ENCODE peak calls at places on chromosomes 4 and X, in ten cellular contexts. One of them, this sample, is unnamed.

GRCh38 chr4:82043081-82043808 is 330.5 kb downstream of the HNRNPD start:
- DNase-seq in activated naive CD8-positive, alpha-beta T cell treated with anti-CD3 and anti-CD28 coated beads, Interleukin-2, amount 50 U/mL, for 16 hours: no peak
- DNase-seq in activated CD4-positive, alpha-beta T cell treated with anti-CD3 and anti-CD28 coated beads, Interleukin-2, amount 10 ng/mL, durations not matched to agents 7 days and 5 days: no peak
- DNase-seq in NCI-H2107: no peak
- DNase-seq in HCT116: no peak
- DNase-seq in endothelial cell: peak; percentile 8
- DNase-seq in IMR-90: no peak
- DNase-seq in Panc1: no peak
- DNase-seq in NCI-H524: peak; percentile 15
- DNase-seq in HFF-Myc: no peak
- DNase-seq in this sample: no peak

GRCh38 chr4:140298001-140298400 is 75.4 kb upstream of the SCOC start:
- DNase-seq in activated naive CD8-positive, alpha-beta T cell treated with anti-CD3 and anti-CD28 coated beads, Interleukin-2, amount 50 U/mL, for 16 hours: no peak
- DNase-seq in activated CD4-positive, alpha-beta T cell treated with anti-CD3 and anti-CD28 coated beads, Interleukin-2, amount 10 ng/mL, durations not matched to agents 7 days and 5 days: no peak
- DNase-seq in NCI-H2107: no peak
- DNase-seq in HCT116: no peak
- DNase-seq in endothelial cell: no peak
- DNase-seq in IMR-90: no peak
- DNase-seq in Panc1: no peak
- DNase-seq in NCI-H524: no peak
- DNase-seq in HFF-Myc: no peak
- DNase-seq in this sample: no peak

GRCh38 chr4:174580597-174580996 is 58.3 kb upstream of the HPGD start:
- DNase-seq in activated naive CD8-positive, alpha-beta T cell treated with anti-CD3 and anti-CD28 coated beads, Interleukin-2, amount 50 U/mL, for 16 hours: no peak
- DNase-seq in activated CD4-positive, alpha-beta T cell treated with anti-CD3 and anti-CD28 coated beads, Interleukin-2, amount 10 ng/mL, durations not matched to agents 7 days and 5 days: no peak
- DNase-seq in NCI-H2107: no peak
- DNase-seq in HCT116: no peak
- DNase-seq in endothelial cell: no peak
- DNase-seq in IMR-90: no peak
- DNase-seq in Panc1: no peak
- DNase-seq in NCI-H524: no peak
- DNase-seq in HFF-Myc: no peak
- DNase-seq in this sample: no peak

GRCh38 chr4:98293089-98293887 is 32.1 kb downstream of the RAP1GDS1 start:
- DNase-seq in activated naive CD8-positive, alpha-beta T cell treated with anti-CD3 and anti-CD28 coated beads, Interleukin-2, amount 50 U/mL, for 16 hours: no peak
- DNase-seq in activated CD4-positive, alpha-beta T cell treated with anti-CD3 and anti-CD28 coated beads, Interleukin-2, amount 10 ng/mL, durations not matched to agents 7 days and 5 days: no peak
- DNase-seq in NCI-H2107: no peak
- DNase-seq in HCT116: no peak
- DNase-seq in endothelial cell: no peak
- DNase-seq in IMR-90: peak; percentile 33
- DNase-seq in Panc1: no peak
- DNase-seq in NCI-H524: peak; percentile 4
- DNase-seq in HFF-Myc: no peak
- DNase-seq in this sample: no peak

GRCh38 chrX:64642482-64642881 is 247.2 kb upstream of the MTMR8 start:
- DNase-seq in activated naive CD8-positive, alpha-beta T cell treated with anti-CD3 and anti-CD28 coated beads, Interleukin-2, amount 50 U/mL, for 16 hours: no peak
- DNase-seq in activated CD4-positive, alpha-beta T cell treated with anti-CD3 and anti-CD28 coated beads, Interleukin-2, amount 10 ng/mL, durations not matched to agents 7 days and 5 days: peak; percentile 7
- DNase-seq in NCI-H2107: no peak
- DNase-seq in HCT116: no peak
- DNase-seq in endothelial cell: peak; percentile 8
- DNase-seq in IMR-90: no peak
- DNase-seq in Panc1: no peak
- DNase-seq in NCI-H524: no peak
- DNase-seq in HFF-Myc: no peak
- DNase-seq in this sample: no peak

GRCh38 chr4:8702020-8702495 is 109.5 kb downstream of the CPZ start:
- DNase-seq in activated naive CD8-positive, alpha-beta T cell treated with anti-CD3 and anti-CD28 coated beads, Interleukin-2, amount 50 U/mL, for 16 hours: no peak
- DNase-seq in activated CD4-positive, alpha-beta T cell treated with anti-CD3 and anti-CD28 coated beads, Interleukin-2, amount 10 ng/mL, durations not matched to agents 7 days and 5 days: no peak
- DNase-seq in NCI-H2107: no peak
- DNase-seq in HCT116: no peak
- DNase-seq in endothelial cell: no peak
- DNase-seq in IMR-90: no peak
- DNase-seq in Panc1: no peak
- DNase-seq in NCI-H524: no peak
- DNase-seq in HFF-Myc: no peak
- DNase-seq in this sample: no peak

GRCh38 chrX:146581981-146582712 is 227.4 kb upstream of the CXorf51B start:
- DNase-seq in activated naive CD8-positive, alpha-beta T cell treated with anti-CD3 and anti-CD28 coated beads, Interleukin-2, amount 50 U/mL, for 16 hours: no peak
- DNase-seq in activated CD4-positive, alpha-beta T cell treated with anti-CD3 and anti-CD28 coated beads, Interleukin-2, amount 10 ng/mL, durations not matched to agents 7 days and 5 days: no peak
- DNase-seq in NCI-H2107: no peak
- DNase-seq in HCT116: no peak
- DNase-seq in endothelial cell: no peak
- DNase-seq in IMR-90: no peak
- DNase-seq in Panc1: no peak
- DNase-seq in NCI-H524: no peak
- DNase-seq in HFF-Myc: no peak
- DNase-seq in this sample: no peak

GRCh38 chr4:8079031-8079885 is 79.4 kb downstream of the ABLIM2 start:
- DNase-seq in activated naive CD8-positive, alpha-beta T cell treated with anti-CD3 and anti-CD28 coated beads, Interleukin-2, amount 50 U/mL, for 16 hours: no peak
- DNase-seq in activated CD4-positive, alpha-beta T cell treated with anti-CD3 and anti-CD28 coated beads, Interleukin-2, amount 10 ng/mL, durations not matched to agents 7 days and 5 days: no peak
- DNase-seq in NCI-H2107: no peak
- DNase-seq in HCT116: no peak
- DNase-seq in endothelial cell: no peak
- DNase-seq in IMR-90: no peak
- DNase-seq in Panc1: no peak
- DNase-seq in NCI-H524: no peak
- DNase-seq in HFF-Myc: no peak
- DNase-seq in this sample: peak; percentile 23

GRCh38 chrX:111869639-111870034 is 6.3 kb upstream of the TRPC5OS start:
- DNase-seq in activated naive CD8-positive, alpha-beta T cell treated with anti-CD3 and anti-CD28 coated beads, Interleukin-2, amount 50 U/mL, for 16 hours: no peak
- DNase-seq in activated CD4-positive, alpha-beta T cell treated with anti-CD3 and anti-CD28 coated beads, Interleukin-2, amount 10 ng/mL, durations not matched to agents 7 days and 5 days: peak; percentile 18
- DNase-seq in NCI-H2107: peak; percentile 22
- DNase-seq in HCT116: peak; percentile 16
- DNase-seq in endothelial cell: peak; percentile 37
- DNase-seq in IMR-90: peak; percentile 63
- DNase-seq in Panc1: peak; percentile 27
- DNase-seq in NCI-H524: peak; percentile 85
- DNase-seq in HFF-Myc: no peak
- DNase-seq in this sample: peak; percentile 12

GRCh38 chr4:8203817-8204216 is 4.7 kb downstream of the SH3TC1 start:
- DNase-seq in activated naive CD8-positive, alpha-beta T cell treated with anti-CD3 and anti-CD28 coated beads, Interleukin-2, amount 50 U/mL, for 16 hours: no peak
- DNase-seq in activated CD4-positive, alpha-beta T cell treated with anti-CD3 and anti-CD28 coated beads, Interleukin-2, amount 10 ng/mL, durations not matched to agents 7 days and 5 days: no peak
- DNase-seq in NCI-H2107: no peak
- DNase-seq in HCT116: no peak
- DNase-seq in endothelial cell: no peak
- DNase-seq in IMR-90: no peak
- DNase-seq in Panc1: no peak
- DNase-seq in NCI-H524: no peak
- DNase-seq in HFF-Myc: no peak
- DNase-seq in this sample: no peak

GRCh38 chr4:42541647-42542046 is 115.3 kb downstream of the ATP8A1 start:
- DNase-seq in activated naive CD8-positive, alpha-beta T cell treated with anti-CD3 and anti-CD28 coated beads, Interleukin-2, amount 50 U/mL, for 16 hours: no peak
- DNase-seq in activated CD4-positive, alpha-beta T cell treated with anti-CD3 and anti-CD28 coated beads, Interleukin-2, amount 10 ng/mL, durations not matched to agents 7 days and 5 days: no peak
- DNase-seq in NCI-H2107: no peak
- DNase-seq in HCT116: no peak
- DNase-seq in endothelial cell: no peak
- DNase-seq in IMR-90: no peak
- DNase-seq in Panc1: no peak
- DNase-seq in NCI-H524: no peak
- DNase-seq in HFF-Myc: no peak
- DNase-seq in this sample: no peak

GRCh38 chr4:6472387-6473263 is at the start of gene PPP2R2C:
- DNase-seq in activated naive CD8-positive, alpha-beta T cell treated with anti-CD3 and anti-CD28 coated beads, Interleukin-2, amount 50 U/mL, for 16 hours: no peak
- DNase-seq in activated CD4-positive, alpha-beta T cell treated with anti-CD3 and anti-CD28 coated beads, Interleukin-2, amount 10 ng/mL, durations not matched to agents 7 days and 5 days: peak; percentile 6
- DNase-seq in NCI-H2107: no peak
- DNase-seq in HCT116: no peak
- DNase-seq in endothelial cell: no peak
- DNase-seq in IMR-90: no peak
- DNase-seq in Panc1: no peak
- DNase-seq in NCI-H524: peak; percentile 22
- DNase-seq in HFF-Myc: no peak
- DNase-seq in this sample: no peak

GRCh38 chr4:1218892-1219552 is 29.9 kb downstream of the CTBP1 start:
- DNase-seq in activated naive CD8-positive, alpha-beta T cell treated with anti-CD3 and anti-CD28 coated beads, Interleukin-2, amount 50 U/mL, for 16 hours: no peak
- DNase-seq in activated CD4-positive, alpha-beta T cell treated with anti-CD3 and anti-CD28 coated beads, Interleukin-2, amount 10 ng/mL, durations not matched to agents 7 days and 5 days: no peak
- DNase-seq in NCI-H2107: no peak
- DNase-seq in HCT116: no peak
- DNase-seq in endothelial cell: no peak
- DNase-seq in IMR-90: no peak
- DNase-seq in Panc1: no peak
- DNase-seq in NCI-H524: no peak
- DNase-seq in HFF-Myc: no peak
- DNase-seq in this sample: no peak

GRCh38 chr4:73692284-73692683 is 48.1 kb upstream of the CXCL8 start:
- DNase-seq in activated naive CD8-positive, alpha-beta T cell treated with anti-CD3 and anti-CD28 coated beads, Interleukin-2, amount 50 U/mL, for 16 hours: no peak
- DNase-seq in activated CD4-positive, alpha-beta T cell treated with anti-CD3 and anti-CD28 coated beads, Interleukin-2, amount 10 ng/mL, durations not matched to agents 7 days and 5 days: no peak
- DNase-seq in NCI-H2107: no peak
- DNase-seq in HCT116: no peak
- DNase-seq in endothelial cell: no peak
- DNase-seq in IMR-90: no peak
- DNase-seq in Panc1: no peak
- DNase-seq in NCI-H524: no peak
- DNase-seq in HFF-Myc: no peak
- DNase-seq in this sample: no peak